ENCODE peak calls at places on chromosomes 3 and 15, in seven cellular contexts. F is A673, Q is cardiac muscle cell, J is left ventricle myocardium inferior, L is A549, B is IMR-90, Z is fibroblast of the aortic adventitia. S is an unnamed sample.

GRCh38 chr3:157333551-157333991 is 103.1 kb upstream of the PTX3 start:
- DNase-seq in F (no peak), B (peak; percentile 90), L (no peak), J (no peak), Z (peak; percentile 79), Q (no peak), S (peak; percentile 72)

GRCh38 chr3:151283907-151284461 is 5.6 kb upstream of the P2RY14 start:
- DNase-seq in Q (no peak), B (peak; percentile 94), J (peak; percentile 23), L (no peak), F (no peak), Z (peak; percentile 73), S (peak; percentile 47)

GRCh38 chr3:3665961-3666640 is 133.1 kb upstream of the LRRN1 start:
- DNase-seq in L (no peak), F (no peak), Q (no peak), Z (no peak), B (no peak), J (peak; percentile 63), S (no peak)

GRCh38 chr3:43211681-43212080 is 74.7 kb upstream of the SNRK start:
- DNase-seq in Q (no peak), L (no peak), Z (no peak), F (no peak), B (no peak), J (no peak), S (no peak)

GRCh38 chr15:74579001-74579400 is 36.6 kb upstream of the CLK3 start:
- DNase-seq in J (no peak), L (no peak), Q (no peak), B (no peak), Z (no peak), F (no peak), S (no peak)

GRCh38 chr15:85504739-85505676 is 124.6 kb downstream of the AKAP13 start:
- DNase-seq in Q (peak; percentile 74), F (peak; percentile 70), J (no peak), Z (peak; percentile 83), B (peak; percentile 74), L (peak; percentile 49), S (peak; percentile 78)

GRCh38 chr3:127684871-127685707 is 12.3 kb downstream of the ABTB1 start:
- DNase-seq in L (no peak), F (no peak), Z (no peak), B (no peak), J (peak; percentile 13), Q (no peak), S (no peak)

GRCh38 chr3:15273214-15273613 is 59.2 kb downstream of the SH3BP5 start:
- DNase-seq in L (no peak), J (no peak), F (no peak), Q (no peak), B (no peak), Z (no peak), S (no peak)

GRCh38 chr3:64799606-64800005 is 111.8 kb upstream of the ADAMTS9 start:
- DNase-seq in F (no peak), Z (no peak), L (no peak), J (no peak), B (no peak), Q (no peak), S (no peak)

GRCh38 chr3:161559177-161559998 is 62.8 kb downstream of the OTOL1 start:
- DNase-seq in Q (peak; percentile 73), Z (peak; percentile 36), J (no peak), L (peak; percentile 3), B (peak; percentile 9), F (peak; percentile 75), S (peak; percentile 70)

GRCh38 chr3:59286791-59287531 is 237.1 kb upstream of the CFAP20DC start:
- DNase-seq in F (no peak), B (peak; percentile 21), J (no peak), L (no peak), Z (peak; percentile 21), Q (peak; percentile 25), S (no peak)

GRCh38 chr3:52053307-52054304 is 2.8 kb downstream of the DUSP7 start:
- DNase-seq in Z (peak; percentile 39), L (no peak), Q (no peak), F (peak; percentile 21), J (no peak), B (peak; percentile 29), S (no peak)

GRCh38 chr15:69319384-69320375 is 21.0 kb downstream of the PAQR5 start:
- DNase-seq in J (no peak), B (no peak), Q (no peak), F (no peak), Z (no peak), L (no peak), S (no peak)

GRCh38 chr3:118597184-118597583 is 437.5 kb downstream of the IGSF11 start:
- DNase-seq in Q (no peak), J (no peak), Z (no peak), B (no peak), F (no peak), L (no peak), S (no peak)

GRCh38 chr3:23314981-23315805 is 112.1 kb downstream of the UBE2E2 start:
- DNase-seq in F (no peak), Q (no peak), B (peak; percentile 20), J (no peak), Z (peak; percentile 11), L (no peak), S (peak; percentile 16)

GRCh38 chr15:36643551-36643950 is 64.1 kb downstream of the CDIN1 start:
- DNase-seq in F (no peak), L (peak; percentile 5), J (no peak), B (peak; percentile 29), Q (no peak), Z (no peak), S (peak; percentile 67)

GRCh38 chr3:39124876-39125836 is 17.7 kb downstream of the TTC21A start:
- DNase-seq in Q (no peak), F (no peak), Z (peak; percentile 63), B (peak; percentile 57), J (no peak), L (no peak), S (peak; percentile 40)

GRCh38 chr3:134322286-134322685 is 52.0 kb downstream of the AMOTL2 start:
- DNase-seq in B (no peak), F (no peak), Q (no peak), Z (peak; percentile 14), L (no peak), J (no peak), S (no peak)

GRCh38 chr3:104696470-104696869 is 670.2 kb upstream of the ALCAM start:
- DNase-seq in Z (no peak), Q (no peak), J (no peak), L (no peak), F (no peak), B (no peak), S (no peak)

GRCh38 chr3:170730071-170730812 is 139.8 kb downstream of the RPL22L1 start:
- DNase-seq in Z (no peak), Q (no peak), L (no peak), B (no peak), J (no peak), F (no peak), S (no peak)

GRCh38 chr15:69044899-69045298 is 30.4 kb downstream of the NOX5 start:
- DNase-seq in L (peak; percentile 50), Q (no peak), J (no peak), F (peak; percentile 71), B (peak; percentile 69), Z (peak; percentile 56), S (peak; percentile 43)

GRCh38 chr15:78604420-78604819 is 16.4 kb downstream of the CHRNA3 start:
- DNase-seq in B (no peak), Z (no peak), Q (no peak), J (no peak), L (no peak), F (no peak), S (no peak)

DNA sequence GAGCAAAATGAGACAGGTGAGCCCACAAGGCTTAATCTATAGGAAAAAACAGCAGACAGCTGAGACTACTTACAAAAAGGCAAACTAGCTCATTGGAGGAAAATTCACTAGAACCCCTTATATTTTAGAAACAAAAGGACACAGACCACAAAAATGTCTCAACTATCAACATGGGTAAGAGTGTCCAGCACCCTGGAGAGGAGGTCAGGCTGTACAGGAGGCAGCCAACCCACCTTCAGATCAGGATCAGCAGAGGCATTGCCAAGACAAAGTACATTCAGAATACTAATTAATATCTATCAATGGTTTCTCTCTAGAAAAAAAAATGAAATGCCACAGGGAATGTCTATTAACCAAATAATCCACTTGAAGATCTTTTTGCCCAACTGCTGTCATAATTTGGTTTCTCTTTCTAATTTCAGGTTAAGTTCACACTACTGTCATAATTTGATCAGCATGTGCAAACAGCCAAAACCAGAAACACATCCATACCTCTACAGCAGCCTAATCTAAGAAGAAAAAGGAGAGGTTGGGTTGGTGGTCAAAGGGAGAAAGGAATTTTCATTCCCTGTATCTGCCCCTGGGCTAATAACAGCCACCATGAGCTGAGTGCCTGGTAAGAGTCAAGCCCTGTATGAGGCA is 26.0 kb upstream of the THBS1 start:
- DNase-seq in Z (no peak), Q (no peak), J (no peak), F (no peak), B (no peak), L (no peak), S (peak; percentile 31)
- TF ChIP-seq CTCF in Z (no peak), Q (no peak), J (no peak), F (no peak), B (no peak), L (no peak), S (no peak)

GRCh38 chr15:98547741-98548166 is 100.6 kb upstream of the IGF1R start:
- DNase-seq in J (no peak), Z (peak; percentile 22), L (no peak), Q (peak; percentile 18), F (peak; percentile 14), B (no peak), S (peak; percentile 6)
- H3K4me3 ChIP-seq in J (peak overlapping the region; percentile 72), Z (peak overlapping the region; percentile 67), L (peak overlapping the region; percentile 60), Q (peak overlapping the region; percentile 50), F (peak overlapping the region; percentile 51), B (peak overlapping the region; percentile 51), S (peak overlapping the region; percentile 49)

DNA sequence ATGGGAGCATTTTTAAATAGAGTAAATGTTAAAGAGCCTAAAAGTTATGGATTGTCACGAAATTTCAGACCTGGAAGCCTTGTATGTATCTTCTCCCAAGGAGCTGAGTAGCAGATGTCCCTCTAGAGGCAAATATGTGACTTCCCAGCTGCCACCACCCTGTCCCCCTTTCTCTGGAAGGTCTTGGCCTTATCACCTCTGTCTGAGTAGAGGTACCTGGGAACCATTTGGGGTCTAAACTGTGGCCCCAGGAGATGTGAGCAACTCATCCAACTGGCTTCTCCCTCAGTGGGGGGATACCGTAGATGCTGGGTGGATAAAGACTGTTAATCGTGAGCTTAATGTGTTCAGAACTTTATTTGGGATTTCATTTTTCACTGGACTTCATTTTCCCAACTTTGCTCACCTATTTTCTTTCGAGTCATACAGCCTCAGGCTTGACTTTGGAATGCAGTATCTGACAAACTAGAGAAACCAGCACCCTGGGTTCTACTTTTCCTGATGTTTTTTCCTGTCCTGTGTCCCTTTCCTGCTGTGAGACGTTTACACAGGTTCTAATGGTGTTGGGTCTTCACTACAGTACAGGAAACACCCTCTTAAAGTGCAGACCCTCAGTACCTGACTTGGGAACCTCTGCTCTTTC is 53.3 kb upstream of the CCR4 start:
- DNase-seq in B (no peak), Q (no peak), L (no peak), F (no peak), J (no peak), Z (no peak), S (no peak)
- TF ChIP-seq CTCF in B (no peak), Q (no peak), L (peak; percentile 7), F (peak; percentile 7), J (no peak), Z (no peak), S (no peak)

DNA sequence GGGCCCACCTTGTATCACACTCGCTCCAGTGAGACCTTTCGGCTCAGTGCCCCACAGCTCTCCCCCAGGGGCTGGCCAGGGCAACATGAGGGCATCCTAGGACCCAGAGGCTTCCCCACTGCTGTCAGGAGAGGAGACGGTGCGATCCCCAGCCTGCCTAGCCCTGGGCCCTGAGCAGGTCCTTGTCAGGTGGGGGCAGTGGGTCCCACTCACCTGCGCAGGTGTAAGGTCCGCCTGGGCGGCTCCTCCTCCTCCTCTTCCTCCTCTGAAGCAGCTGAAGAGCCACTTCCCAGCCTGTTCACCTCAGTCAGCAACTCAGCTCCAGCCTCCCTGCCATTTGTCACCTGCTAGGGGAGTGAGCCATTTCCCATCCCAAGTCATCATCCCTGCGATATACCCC is 9.6 kb downstream of the KIF7 start:
- DNase-seq in F (no peak), B (no peak), Z (no peak), L (no peak), Q (no peak), J (no peak), S (no peak)
- H3K4me3 ChIP-seq in F (no peak overlapping the region), B (no peak overlapping the region), Z (no peak overlapping the region), L (no peak overlapping the region), Q (no peak overlapping the region), J (no peak overlapping the region), S (no peak overlapping the region)

S was measured in astrocyte of the spinal cord.